ENCODE peak calls at places on chromosome 16, in four cellular contexts. Y is left ventricle myocardium inferior, L is neural progenitor cell, M is K562. K is an unnamed sample.

GRCh38 chr16:21101631-21102420 is 48.8 kb downstream of the DNAH3 start:
- DNase-seq in L (peak; percentile 54), Y (peak; percentile 21), M (peak; percentile 51), K (peak; percentile 19)

GRCh38 chr16:31213877-31214704 is at the start of gene TRIM72:
- DNase-seq in M (no peak), L (no peak), Y (no peak), K (no peak)

GRCh38 chr16:30761427-30761927 is 385 bp downstream of the CFAP119 start:
- DNase-seq in L (peak; percentile 70), Y (peak; percentile 18), M (peak; percentile 68), K (no peak)

GRCh38 chr16:54175552-54176375 is 110.8 kb downstream of the IRX3 start:
- DNase-seq in Y (no peak), M (no peak), L (no peak), K (no peak)

GRCh38 chr16:84331998-84332780 is 36.1 kb upstream of the ATP2C2 start:
- DNase-seq in M (no peak), Y (no peak), L (no peak), K (no peak)

GRCh38 chr16:78189121-78189520 is 89.7 kb downstream of the WWOX start:
- DNase-seq in M (no peak), L (no peak), Y (no peak), K (no peak)

GRCh38 chr16:55875273-55875672 is at the start of gene CES5A:
- DNase-seq in Y (no peak), M (no peak), L (no peak), K (no peak)

GRCh38 chr16:1244881-1245280 is 4.4 kb downstream of the TPSAB1 start:
- DNase-seq in M (no peak), Y (no peak), L (no peak), K (no peak)

GRCh38 chr16:1331712-1332617 is 1.5 kb upstream of the BAIAP3 start:
- DNase-seq in L (peak; percentile 85), Y (peak; percentile 63), M (peak; percentile 89), K (peak; percentile 58)

GRCh38 chr16:11138026-11138768 is 117.8 kb downstream of the SOCS1 start:
- DNase-seq in Y (no peak), M (no peak), L (no peak), K (no peak)

GRCh38 chr16:4521971-4522623 is 16.5 kb downstream of the CDIP1 start:
- DNase-seq in M (no peak), L (peak; percentile 54), Y (peak; percentile 41), K (peak; percentile 76)

GRCh38 chr16:49590166-49590871 is 216.7 kb downstream of the C16orf78 start:
- DNase-seq in L (no peak), M (no peak), Y (no peak), K (no peak)

GRCh38 chr16:23557779-23558330 is 328 bp downstream of the UBFD1 start:
- DNase-seq in M (peak; percentile 15), Y (no peak), L (no peak), K (no peak)

GRCh38 chr16:8372141-8372540 is 218.2 kb downstream of the TMEM114 start:
- DNase-seq in Y (no peak), M (peak; percentile 13), L (no peak), K (no peak)

GRCh38 chr16:621526-622105 is 9.2 kb upstream of the WFIKKN1 start:
- DNase-seq in M (no peak), L (no peak), Y (no peak), K (peak; percentile 51)

GRCh38 chr16:50627419-50627818 is 53.7 kb downstream of the SNX20 start:
- DNase-seq in M (no peak), Y (peak; percentile 50), L (peak; percentile 58), K (peak; percentile 61)

GRCh38 chr16:81277681-81278080 is 37.1 kb upstream of the GAN start:
- DNase-seq in Y (no peak), M (no peak), L (no peak), K (no peak)

GRCh38 chr16:68005786-68006286 is 6.6 kb upstream of the DPEP2 start:
- DNase-seq in L (no peak), Y (no peak), M (no peak), K (peak; percentile 30)

GRCh38 chr16:23466162-23466885 is 13.3 kb upstream of the COG7 start:
- DNase-seq in Y (no peak), M (no peak), L (no peak), K (no peak)

GRCh38 chr16:83701494-83701893 is 106.3 kb upstream of the HSBP1 start:
- DNase-seq in Y (no peak), M (peak; percentile 63), L (peak; percentile 86), K (peak; percentile 26)

GRCh38 chr16:84818989-84819643 is 669 bp upstream of the CRISPLD2 start:
- DNase-seq in M (no peak), L (no peak), Y (no peak), K (no peak)

GRCh38 chr16:6827931-6828330 is 504.7 kb upstream of the RBFOX1 start:
- DNase-seq in L (no peak), M (no peak), Y (no peak), K (no peak)

GRCh38 chr16:81551821-81552304 is 107.3 kb downstream of the CMIP start:
- DNase-seq in L (no peak), M (peak; percentile 51), Y (peak; percentile 36), K (peak; percentile 61)

GRCh38 chr16:57945740-57946138 is 25.2 kb downstream of the CNGB1 start:
- DNase-seq in Y (no peak), L (no peak), M (no peak), K (no peak)

DNA sequence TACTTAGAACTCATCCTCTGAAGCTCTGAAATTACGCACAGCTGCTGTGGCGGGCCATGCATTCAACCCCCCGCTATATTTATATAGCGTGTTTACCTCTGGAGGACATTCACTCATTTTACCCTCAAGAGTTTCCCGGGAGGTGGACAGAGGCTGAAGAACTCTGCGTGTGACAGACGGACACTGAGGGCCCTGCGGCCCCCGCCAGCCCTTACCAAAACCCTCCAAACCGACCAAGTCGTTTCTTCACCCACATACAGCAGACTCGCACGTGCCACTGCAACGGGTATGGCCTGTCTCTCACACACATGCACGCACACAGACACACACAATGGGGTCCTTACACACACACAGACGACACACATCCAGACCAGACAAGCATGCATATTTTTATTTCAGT is 216.4 kb upstream of the FOXF1 start:
- DNase-seq in L (no peak), Y (no peak), M (no peak), K (no peak)
- H3K4me3 ChIP-seq in L (no peak overlapping the region), Y (no peak overlapping the region), M (no peak overlapping the region), K (no peak overlapping the region)

GRCh38 chr16:17447273-17447672 is 23.5 kb downstream of the XYLT1 start:
- DNase-seq in L (no peak), Y (no peak), M (no peak), K (no peak)
- H3K27ac ChIP-seq in L (no peak overlapping the region), Y (no peak overlapping the region), M (no peak overlapping the region), K (no peak overlapping the region)

GRCh38 chr16:75219838-75220237 is 1.1 kb downstream of the CTRB1 start:
- DNase-seq in Y (no peak), M (no peak), L (no peak), K (no peak)
- H3K4me3 ChIP-seq in Y (no peak overlapping the region), M (no peak overlapping the region), L (no peak overlapping the region), K (no peak overlapping the region)

DNA sequence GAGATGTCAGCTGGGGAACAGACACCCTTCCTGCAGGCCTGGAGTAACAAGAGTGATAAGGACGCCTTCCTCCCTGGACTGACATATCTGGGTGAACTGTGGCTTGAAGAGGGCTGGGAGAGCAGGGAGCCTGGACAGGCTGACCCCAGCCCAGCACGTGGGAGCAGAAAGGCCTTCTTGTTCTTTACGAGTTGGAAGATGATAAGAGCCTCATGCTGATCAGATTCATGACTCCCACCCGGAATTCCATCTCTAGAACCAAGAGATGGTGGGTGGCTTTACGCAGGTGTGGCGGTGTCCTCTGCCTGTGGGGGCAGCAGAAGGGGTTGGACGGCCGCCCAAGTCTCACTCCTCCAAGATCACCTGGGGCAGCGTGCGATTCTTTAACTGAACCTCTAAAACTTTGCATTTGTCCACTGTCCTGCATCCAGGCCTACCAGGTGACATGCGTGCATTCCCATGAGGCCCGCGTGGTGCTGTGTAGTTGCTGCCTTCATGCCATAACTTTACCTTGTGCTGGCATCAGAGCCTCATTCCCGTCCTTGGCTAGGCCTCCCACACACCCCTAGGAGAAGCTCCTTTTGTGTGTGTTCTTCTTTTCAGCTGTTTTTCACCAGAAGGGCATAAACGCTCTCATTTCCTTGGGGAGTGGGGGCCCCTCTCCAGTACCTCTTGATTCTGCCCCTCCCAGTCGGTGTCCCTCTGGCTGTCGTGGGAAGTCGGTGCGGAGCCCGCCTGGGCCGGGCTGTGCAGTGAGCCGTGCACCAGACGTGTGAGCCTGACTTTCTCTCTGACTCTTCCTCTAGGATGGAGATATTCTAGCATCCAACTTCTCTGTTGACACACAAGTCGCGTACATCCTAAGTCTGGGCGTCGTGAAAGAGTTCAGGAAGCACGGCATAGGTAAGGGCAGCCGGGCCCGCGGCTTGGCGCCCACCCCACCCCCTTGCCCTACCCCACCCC is 13.3 kb downstream of the C16orf90 start:
- DNase-seq in L (no peak), Y (no peak), M (peak; percentile 42), K (no peak)
- H3K27ac ChIP-seq in L (no peak overlapping the region), Y (peak overlapping the region; percentile 52), M (peak overlapping the region; percentile 53), K (peak overlapping the region; percentile 26)